ENCODE peak calls at places on chromosomes 6 and 20, in eight cellular contexts. W is thoracic aorta; Z is iPS DF 6.9; I is naive thymus-derived CD4-positive, alpha-beta T cell; E is neural progenitor cell; G is mesendoderm; F is A549; T is RWPE2. B is an unnamed sample.
A peak's percentile ranks its signal among the peaks of the same experiment; 100 is the strongest.

GRCh38 chr6:135129139-135129867 is 51.8 kb upstream of the MYB start:
- DNase-seq in W (no peak), Z (no peak), I (peak; percentile 9), E (no peak), G (no peak), F (no peak), T (no peak), B (peak; percentile 12)

GRCh38 chr20:48049171-48049570 is 263.9 kb upstream of the SULF2 start:
- DNase-seq in W (no peak), Z (no peak), I (no peak), E (no peak), G (no peak), F (no peak), T (no peak), B (no peak)

GRCh38 chr6:87364602-87365252 is 20.1 kb downstream of the C6orf163 start:
- DNase-seq in W (no peak), Z (no peak), I (no peak), E (no peak), G (no peak), F (no peak), T (no peak), B (no peak)

GRCh38 chr6:15096894-15097837 is 148.7 kb upstream of the JARID2 start:
- DNase-seq in W (no peak), Z (no peak), I (no peak), E (no peak), G (no peak), F (no peak), T (no peak), B (no peak)

GRCh38 chr6:96700931-96701330 is 136.3 kb downstream of the GPR63 start:
- DNase-seq in W (no peak), Z (no peak), I (no peak), E (no peak), G (no peak), F (no peak), T (no peak), B (no peak)

GRCh38 chr6:13760948-13761347 is 49.3 kb upstream of the RANBP9 start:
- DNase-seq in W (no peak), Z (no peak), I (no peak), E (no peak), G (no peak), F (no peak), T (no peak), B (no peak)

GRCh38 chr6:69758214-69758613 is 38.6 kb downstream of the LMBRD1 start:
- DNase-seq in W (no peak), Z (no peak), I (no peak), E (no peak), G (no peak), F (no peak), T (no peak), B (no peak)

GRCh38 chr6:107120404-107120803 is 5.1 kb upstream of the BEND3 start:
- DNase-seq in W (no peak), Z (no peak), I (no peak), E (no peak), G (no peak), F (no peak), T (no peak), B (no peak)

GRCh38 chr20:3812259-3812681 is 8.1 kb upstream of the AP5S1 start:
- DNase-seq in W (no peak), Z (no peak), I (no peak), E (no peak), G (no peak), F (no peak), T (no peak), B (no peak)

GRCh38 chr6:121520337-121521163 is 85.1 kb downstream of the GJA1 start:
- DNase-seq in W (no peak), Z (no peak), I (no peak), E (no peak), G (peak; percentile 91), F (peak; percentile 3), T (no peak), B (no peak)

GRCh38 chr6:17167327-17167979 is 65.6 kb downstream of the STMND1 start:
- DNase-seq in W (no peak), Z (peak; percentile 54), I (no peak), E (peak; percentile 76), G (peak; percentile 96), F (peak; percentile 52), T (no peak), B (no peak)

GRCh38 chr6:160172704-160173103 is 51.1 kb downstream of the SLC22A1 start:
- DNase-seq in W (no peak), Z (no peak), I (no peak), E (no peak), G (no peak), F (no peak), T (no peak), B (no peak)

GRCh38 chr6:160170018-160170680 is 48.5 kb downstream of the SLC22A1 start:
- DNase-seq in W (no peak), Z (no peak), I (no peak), E (no peak), G (no peak), F (no peak), T (no peak), B (no peak)

GRCh38 chr6:160177220-160177619 is 55.6 kb downstream of the SLC22A1 start:
- DNase-seq in W (no peak), Z (no peak), I (no peak), E (peak; percentile 33), G (peak; percentile 92), F (no peak), T (no peak), B (no peak)

GRCh38 chr6:160174681-160175080 is 53.1 kb downstream of the SLC22A1 start:
- DNase-seq in W (no peak), Z (no peak), I (no peak), E (peak; percentile 48), G (peak; percentile 72), F (no peak), T (no peak), B (no peak)

GRCh38 chr6:160173806-160174205 is 52.2 kb downstream of the SLC22A1 start:
- DNase-seq in W (no peak), Z (no peak), I (no peak), E (no peak), G (peak; percentile 59), F (no peak), T (no peak), B (no peak)
- H3K27ac ChIP-seq in W (no peak overlapping the region), Z (no peak overlapping the region), I (no peak overlapping the region), E (no peak overlapping the region), G (no peak overlapping the region), F (no peak overlapping the region), T (no peak overlapping the region), B (no peak overlapping the region)

DNA sequence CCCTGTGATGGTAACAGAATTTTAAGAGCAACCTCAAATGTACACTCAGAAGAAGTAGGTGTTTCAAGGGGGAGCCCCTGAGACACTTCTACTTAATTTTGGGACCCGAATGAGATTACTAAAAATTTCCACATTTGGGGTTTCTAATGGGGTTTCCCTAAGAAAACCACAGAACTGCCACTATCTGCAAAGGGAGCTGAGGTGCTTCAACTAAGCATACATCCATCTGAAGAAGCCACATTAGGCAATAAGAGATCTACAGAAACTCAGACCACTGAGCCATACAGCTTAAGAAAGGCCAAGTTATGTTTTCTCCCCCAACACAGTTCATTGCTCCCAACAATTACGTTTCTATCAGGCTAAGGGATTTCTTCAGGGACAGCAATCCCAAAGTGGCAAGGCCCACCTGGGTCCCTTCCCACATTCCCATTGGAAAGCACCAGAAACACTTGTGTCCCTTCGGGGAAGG is 5.2 kb downstream of the BCL2L1 start:
- DNase-seq in W (no peak), Z (no peak), I (no peak), E (no peak), G (no peak), F (no peak), T (no peak), B (peak; percentile 55)
- H3K4me3 ChIP-seq in W (peak overlapping the region; percentile 93), Z (no peak overlapping the region), I (peak overlapping the region; percentile 36), E (no peak overlapping the region), G (no peak overlapping the region), F (peak overlapping the region; percentile 68), T (no peak overlapping the region), B (peak overlapping the region; percentile 27)

GRCh38 chr6:28225056-28225834 is at the start of gene ZSCAN9:
- DNase-seq in W (peak; percentile 72), Z (peak; percentile 64), I (peak; percentile 20), E (peak; percentile 96), G (peak; percentile 92), F (peak; percentile 48), T (peak; percentile 89), B (peak; percentile 16)
- H3K27ac ChIP-seq in W (peak within 1 kb of the TSS; percentile 71), Z (no peak within 1 kb of the TSS), I (no peak within 1 kb of the TSS), E (peak within 1 kb of the TSS; percentile 11), G (peak within 1 kb of the TSS; percentile 56), F (peak within 1 kb of the TSS; percentile 78), T (peak within 1 kb of the TSS; percentile 63), B (no peak within 1 kb of the TSS)

GRCh38 chr20:45407067-45407745 is 883 bp upstream of the DBNDD2 start:
- DNase-seq in W (no peak), Z (peak; percentile 7), I (no peak), E (peak; percentile 55), G (peak; percentile 63), F (no peak), T (no peak), B (no peak)
- H3K4me3 ChIP-seq in W (peak overlapping the region; percentile 92), Z (peak overlapping the region; percentile 77), I (peak overlapping the region; percentile 71), E (peak overlapping the region; percentile 70), G (peak overlapping the region; percentile 38), F (peak overlapping the region; percentile 96), T (peak overlapping the region; percentile 85), B (peak overlapping the region; percentile 79)

DNA sequence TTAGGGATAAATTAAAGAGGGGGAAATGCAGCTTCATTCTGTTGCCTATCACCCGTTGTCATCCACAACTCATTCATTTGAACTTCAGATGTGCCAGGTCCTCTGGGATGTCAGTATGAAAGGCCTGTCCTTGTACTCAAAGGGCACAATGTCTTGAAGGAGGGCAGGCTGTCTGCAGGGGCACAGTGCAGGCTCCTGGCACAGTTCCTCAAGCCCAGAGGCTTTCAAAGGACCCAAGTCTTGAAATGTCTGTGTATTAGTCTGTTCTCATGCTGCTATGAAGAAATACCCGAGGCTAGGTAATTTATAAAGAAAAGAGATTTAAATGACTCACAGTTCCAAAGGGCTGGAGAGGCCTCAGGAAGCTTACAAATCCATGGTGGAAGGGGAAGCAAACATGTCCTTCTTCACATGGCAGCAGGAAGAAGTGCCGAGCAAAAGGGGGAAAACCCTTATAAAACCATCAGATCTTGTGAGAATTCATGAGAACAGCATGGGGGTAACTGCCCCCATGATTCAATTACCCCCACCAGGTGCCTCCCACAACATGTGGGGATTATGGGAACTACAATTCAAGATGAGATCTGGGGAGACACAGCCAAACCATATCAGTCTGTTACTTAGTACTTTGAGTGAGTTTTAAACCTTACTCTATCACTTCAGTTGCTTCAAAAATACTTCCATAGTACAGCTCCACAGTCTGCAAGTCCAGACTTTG is 9.4 kb downstream of the SNX9 start:
- DNase-seq in W (no peak), Z (no peak), I (no peak), E (no peak), G (no peak), F (no peak), T (no peak), B (no peak)
- H3K27ac ChIP-seq in W (no peak overlapping the region), Z (no peak overlapping the region), I (no peak overlapping the region), E (peak overlapping the region; percentile 87), G (peak overlapping the region; percentile 64), F (no peak overlapping the region), T (peak overlapping the region; percentile 73), B (no peak overlapping the region)

DNA sequence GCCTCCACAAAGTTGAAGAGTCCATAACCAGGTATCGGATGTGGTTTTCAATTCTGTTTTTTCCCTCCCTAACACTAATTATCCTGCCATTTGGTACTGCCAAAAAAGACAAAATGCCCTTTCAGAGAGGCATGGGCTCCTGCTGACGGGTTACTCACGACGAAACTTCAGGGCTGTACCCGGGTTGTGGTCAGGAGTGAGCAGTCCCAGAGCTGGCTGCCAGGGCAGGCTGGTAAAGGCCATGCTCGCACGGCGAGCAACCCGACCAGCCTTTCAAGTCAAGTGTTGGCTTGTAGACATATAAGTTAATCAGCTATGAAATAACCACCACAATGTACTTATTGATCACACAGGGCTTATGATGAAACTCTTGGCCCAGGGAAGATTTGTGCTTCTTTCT is 152.5 kb downstream of the FOXC1 start:
- DNase-seq in W (no peak), Z (no peak), I (no peak), E (no peak), G (no peak), F (no peak), T (no peak), B (no peak)
- H3K4me3 ChIP-seq in W (no peak overlapping the region), Z (no peak overlapping the region), I (no peak overlapping the region), E (no peak overlapping the region), G (no peak overlapping the region), F (no peak overlapping the region), T (no peak overlapping the region), B (no peak overlapping the region)